ENCODE peak calls at places on chromosome 22, in six cellular contexts. O is activated CD4-positive, alpha-beta T cell treated with anti-CD3 and anti-CD28 coated beads, Interleukin-2, amount 50 U/mL, for 48 hours; L is cerebellar cortex; K is omental fat pad; B is effector memory CD4-positive, alpha-beta T cell; J is LHCN-M2. F is an unnamed sample.

GRCh38 chr22:37803195-37803635 is 4.5 kb upstream of the GCAT start:
- DNase-seq in O (no peak), L (no peak), K (no peak), B (no peak), J (no peak), F (no peak)

GRCh38 chr22:32324505-32325415 is 32.9 kb upstream of the RFPL3 start:
- DNase-seq in O (no peak), L (no peak), K (no peak), B (no peak), J (no peak), F (no peak)

GRCh38 chr22:22927888-22928665 is 40.5 kb downstream of the IGLL5 start:
- DNase-seq in O (no peak), L (no peak), K (no peak), B (no peak), J (no peak), F (no peak)

GRCh38 chr22:36999463-36999862 is 19.8 kb downstream of the TST start:
- DNase-seq in O (no peak), L (no peak), K (no peak), B (no peak), J (no peak), F (no peak)

GRCh38 chr22:19766506-19767426 is 6.2 kb downstream of the TBX1 start:
- DNase-seq in O (peak), L (no peak), K (no peak), B (peak), J (no peak), F (no peak)

GRCh38 chr22:32355760-32356159 is 1.9 kb upstream of the RFPL3 start:
- DNase-seq in O (no peak), L (peak), K (no peak), B (no peak), J (no peak), F (no peak)

GRCh38 chr22:27170491-27170890 is 513.1 kb downstream of the MIAT start:
- DNase-seq in O (no peak), L (no peak), K (no peak), B (no peak), J (peak), F (no peak)

GRCh38 chr22:28395920-28396447 is 283.7 kb downstream of the TTC28 start:
- DNase-seq in O (no peak), L (no peak), K (no peak), B (no peak), J (peak), F (no peak)

GRCh38 chr22:44691796-44692661 is 10.0 kb upstream of the PRR5 start:
- DNase-seq in O (no peak), L (no peak), K (no peak), B (no peak), J (no peak), F (no peak)

GRCh38 chr22:20390394-20390907 is 3.5 kb upstream of the ZNF74 start:
- DNase-seq in O (no peak), L (no peak), K (no peak), B (no peak), J (no peak), F (no peak)